ENCODE peak calls at places on chromosomes 5 and 9, in five cellular contexts. D is H1, O is neuronal stem cell, H is trophoblast cell, J is mesenchymal stem cell. F is an unnamed sample.

GRCh38 chr5:177491429-177491945 is 5.9 kb downstream of the PDLIM7 start:
- DNase-seq in O (peak), H (peak), D (no peak), J (peak), F (peak)

GRCh38 chr9:126162611-126163381 is 163.8 kb upstream of the MVB12B start:
- DNase-seq in H (no peak), O (no peak), D (no peak), J (no peak), F (no peak)

GRCh38 chr9:135850737-135851136 is 56.6 kb downstream of the CAMSAP1 start:
- DNase-seq in H (peak), J (no peak), O (no peak), D (no peak), F (no peak)

GRCh38 chr9:122806661-122807060 is 6.7 kb downstream of the OR1K1 start:
- DNase-seq in O (no peak), J (no peak), H (peak), D (no peak), F (no peak)

GRCh38 chr5:139482050-139482889 is at the start of gene STING1:
- DNase-seq in H (peak), J (peak), D (no peak), O (no peak), F (no peak)

GRCh38 chr5:94433393-94434149 is 184.8 kb downstream of the KIAA0825 start:
- DNase-seq in O (no peak), H (peak), D (no peak), J (peak), F (no peak)

GRCh38 chr9:114433720-114434255 is 46.0 kb upstream of the AKNA start:
- DNase-seq in D (no peak), H (no peak), J (no peak), O (no peak), F (no peak)

GRCh38 chr5:79235222-79235577 is 731 bp upstream of the JMY start:
- DNase-seq in O (no peak), D (no peak), H (peak), J (peak), F (no peak)

GRCh38 chr5:2752059-2752874 is 790 bp upstream of the IRX2 start:
- DNase-seq in O (no peak), J (no peak), D (no peak), H (peak), F (peak)

GRCh38 chr5:79694652-79695051 is 5.0 kb downstream of the CMYA5 start:
- DNase-seq in O (no peak), J (no peak), H (peak), D (no peak), F (no peak)

GRCh38 chr5:74641014-74641777 is 668 bp upstream of the ENC1 start:
- DNase-seq in J (peak), H (peak), O (peak), D (no peak), F (peak)

GRCh38 chr5:89071941-89072331 is 189.0 kb upstream of the MEF2C start:
- DNase-seq in J (no peak), D (no peak), O (no peak), H (no peak), F (no peak)

GRCh38 chr9:20683351-20684034 is 566 bp upstream of the FOCAD start:
- DNase-seq in D (no peak), J (peak), O (no peak), H (peak), F (no peak)

GRCh38 chr5:74594172-74595040 is 46.1 kb downstream of the ENC1 start:
- DNase-seq in D (no peak), J (peak), O (no peak), H (peak), F (no peak)

GRCh38 chr5:40406426-40407211 is 273.1 kb upstream of the PTGER4 start:
- DNase-seq in O (no peak), D (no peak), H (no peak), J (peak), F (no peak)

GRCh38 chr9:6355728-6356127 is 27.6 kb downstream of the TPD52L3 start:
- DNase-seq in D (no peak), O (no peak), H (peak), J (peak), F (no peak)

GRCh38 chr9:123562844-123563346 is 206.9 kb downstream of the CRB2 start:
- DNase-seq in H (no peak), O (no peak), D (no peak), J (peak), F (no peak)

GRCh38 chr5:90119531-90119940 is 290.0 kb downstream of the CETN3 start:
- DNase-seq in D (no peak), H (no peak), O (no peak), J (no peak), F (no peak)

GRCh38 chr9:123434619-123435240 is 78.7 kb downstream of the CRB2 start:
- DNase-seq in O (no peak), D (peak), H (no peak), J (peak), F (peak)

GRCh38 chr9:136019681-136020060 is 58.5 kb upstream of the UBAC1 start:
- DNase-seq in O (no peak), H (no peak), J (no peak), D (no peak), F (no peak)

GRCh38 chr5:139765409-139766217 is 30.0 kb upstream of the PSD2 start:
- DNase-seq in H (peak), O (peak), J (peak), D (no peak), F (peak)

GRCh38 chr5:57772512-57772911 is 289.9 kb upstream of the ACTBL2 start:
- DNase-seq in D (no peak), O (no peak), J (no peak), H (no peak), F (no peak)

GRCh38 chr9:72129271-72130156 is 19.7 kb upstream of the GDA start:
- DNase-seq in D (no peak), H (no peak), J (no peak), O (no peak), F (no peak)

GRCh38 chr5:1494780-1495524 is 28.8 kb downstream of the LPCAT1 start:
- DNase-seq in D (no peak), H (peak), O (no peak), J (no peak), F (no peak)

GRCh38 chr5:154309361-154309725 is 118.8 kb downstream of the GALNT10 start:
- DNase-seq in J (peak), D (no peak), H (peak), O (no peak), F (no peak)

GRCh38 chr5:8869932-8870331 is 675.9 kb downstream of the SEMA5A start:
- DNase-seq in H (no peak), D (no peak), J (no peak), O (no peak), F (no peak)

GRCh38 chr5:80711938-80712337 is 57.2 kb upstream of the DHFR start:
- DNase-seq in H (peak), D (no peak), J (peak), O (peak), F (peak)

GRCh38 chr9:36764364-36765076 is 191.8 kb downstream of the MELK start:
- DNase-seq in O (no peak), J (no peak), H (no peak), D (no peak), F (no peak)

GRCh38 chr5:98638701-98639100 is 134.8 kb upstream of the RGMB start:
- DNase-seq in H (no peak), D (no peak), J (peak), O (no peak), F (no peak)

GRCh38 chr5:142175461-142176142 is 67.0 kb downstream of the NDFIP1 start:
- DNase-seq in H (no peak), J (no peak), O (no peak), D (no peak), F (no peak)

GRCh38 chr9:4490705-4491620 is 695 bp downstream of the SLC1A1 start:
- DNase-seq in J (peak), H (no peak), D (no peak), O (no peak), F (no peak)

GRCh38 chr5:96434201-96434645 is 1.2 kb upstream of the PCSK1 start:
- DNase-seq in J (peak), H (peak), O (peak), D (no peak), F (peak)

DNA sequence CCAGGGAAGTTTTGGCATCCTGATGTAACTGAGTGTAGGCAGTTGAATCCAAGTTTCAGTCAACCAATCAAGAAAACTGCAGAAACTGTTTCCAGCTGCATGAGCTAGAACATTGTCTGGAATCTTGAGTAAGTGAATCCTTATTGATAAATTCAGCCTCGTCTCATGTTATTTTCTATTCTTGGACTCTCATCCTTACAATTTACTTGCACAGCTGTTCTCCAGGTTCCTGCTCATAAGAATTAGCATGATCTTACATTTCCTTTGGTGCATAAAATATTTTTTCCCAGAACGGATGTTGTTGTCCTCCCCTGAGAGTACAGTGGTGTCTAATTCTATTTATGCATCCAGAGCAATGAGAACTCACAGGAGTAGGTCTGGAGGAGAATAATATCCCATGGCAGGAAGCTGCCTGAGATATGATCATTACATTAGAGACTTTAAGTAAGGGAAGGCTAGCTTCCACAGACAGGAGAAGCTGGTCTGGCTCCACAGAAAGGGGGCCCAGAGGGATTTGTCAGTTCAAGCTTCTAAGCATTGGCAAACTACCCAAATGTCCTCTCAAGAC is 178.4 kb upstream of the MAST4 start:
- DNase-seq in H (no peak), D (no peak), O (no peak), J (no peak), F (no peak)
- H2BK12ac ChIP-seq in H (no peak), D (no peak), O (no peak), J (no peak), F (no peak)

GRCh38 chr9:95447660-95448420 is 68.9 kb downstream of the PTCH1 start:
- DNase-seq in D (no peak), O (no peak), J (no peak), H (no peak), F (peak)
- H3K18ac ChIP-seq in D (no peak), O (peak), J (peak), H (peak), F (no peak)

GRCh38 chr5:52799358-52799982 is 11.8 kb downstream of the ITGA1 start:
- DNase-seq in O (peak), D (peak), J (peak), H (peak), F (peak)

GRCh38 chr5:52798952-52799351 is 11.2 kb downstream of the ITGA1 start:
- DNase-seq in D (no peak), H (no peak), O (no peak), J (no peak), F (no peak)

GRCh38 chr5:52801329-52801728 is 13.6 kb downstream of the ITGA1 start:
- DNase-seq in D (no peak), J (peak), H (peak), O (peak), F (no peak)

GRCh38 chr5:52800394-52801213 is 12.9 kb downstream of the ITGA1 start:
- DNase-seq in H (peak), D (no peak), J (peak), O (no peak), F (peak)

DNA sequence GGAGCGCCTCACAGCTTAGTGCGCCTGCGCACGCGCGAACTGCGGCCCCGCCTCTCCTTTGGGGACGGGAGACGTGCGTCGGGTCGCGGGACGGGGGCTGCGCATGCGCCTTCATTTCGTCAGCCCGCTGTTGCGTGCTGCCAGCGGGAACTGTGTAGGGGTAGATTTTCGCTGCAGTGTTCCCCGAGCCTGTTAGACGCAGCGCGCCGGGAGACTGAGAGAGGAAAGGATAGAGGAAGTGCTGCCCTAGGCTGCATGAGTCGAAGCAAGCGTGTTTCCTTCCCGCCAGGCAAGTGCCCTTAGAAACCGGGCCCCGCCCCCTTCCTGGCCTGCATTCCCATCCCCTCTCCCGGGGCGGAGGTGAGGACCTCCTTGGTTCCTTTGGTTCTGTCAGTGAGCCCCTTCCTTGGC is 12.3 kb downstream of the ITGA1 start:
- DNase-seq in D (peak), J (peak), H (peak), O (peak), F (peak)
- H2BK12ac ChIP-seq in D (peak), J (peak), H (no peak), O (peak), F (no peak)

DNA sequence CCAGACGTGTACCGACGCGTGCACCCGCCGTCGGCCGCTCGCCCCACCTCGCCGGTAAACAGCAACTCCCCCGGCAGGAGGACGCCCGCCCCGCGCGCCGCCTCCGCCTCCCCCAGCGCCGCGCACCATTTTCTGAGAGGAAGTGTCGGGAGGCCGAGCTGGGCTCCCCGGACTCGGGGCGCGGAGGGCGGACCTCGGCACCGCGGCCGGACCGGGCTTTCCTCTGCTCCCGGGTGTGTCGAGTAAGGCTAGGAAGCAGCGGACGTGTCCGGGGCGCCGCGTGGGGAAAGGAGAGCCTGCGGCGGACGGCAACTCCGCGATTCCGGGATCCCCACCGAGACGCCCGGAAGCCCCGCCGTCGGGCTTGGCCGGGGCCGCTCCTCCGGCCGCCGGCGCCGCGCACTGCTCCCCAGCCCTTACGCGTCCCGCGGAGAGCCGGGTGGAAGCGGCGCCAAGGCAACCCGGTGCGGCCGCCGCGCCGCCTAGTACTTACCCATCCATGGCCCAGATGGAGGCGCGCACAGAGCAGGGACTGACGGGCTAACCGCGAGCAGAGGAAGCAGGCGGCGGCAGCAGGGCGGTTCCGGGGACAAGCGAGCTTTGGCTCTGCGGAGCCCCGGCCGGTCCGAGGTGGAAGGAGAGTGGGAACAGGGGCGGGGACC is at the start of gene PTBP3:
- DNase-seq in J (peak), H (peak), D (no peak), O (peak), F (peak)
- H3K18ac ChIP-seq in J (peak), H (peak), D (peak), O (peak), F (peak)

DNA sequence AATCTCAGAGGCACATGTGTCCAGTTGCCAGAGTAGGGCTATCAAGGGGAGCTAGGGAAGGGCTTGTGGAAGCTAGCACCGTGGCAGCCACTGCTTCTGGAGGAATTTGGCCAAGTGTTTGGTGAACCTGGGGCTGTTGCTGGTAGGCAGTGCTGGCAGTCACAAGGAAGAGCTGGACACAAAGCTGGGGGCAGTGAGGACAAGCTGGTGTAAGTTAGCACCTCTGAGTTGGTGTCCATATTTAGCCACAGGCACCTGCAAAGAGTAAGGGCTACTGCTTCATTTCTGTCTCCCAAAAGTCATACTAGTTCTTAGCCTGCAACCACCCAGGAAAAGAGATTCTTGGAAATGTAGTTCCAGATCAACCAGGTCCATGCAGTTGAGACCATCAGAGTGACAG is 359.4 kb downstream of the CSNK1G3 start:
- DNase-seq in O (no peak), H (no peak), J (no peak), D (no peak), F (no peak)
- H2BK12ac ChIP-seq in O (peak), H (no peak), J (peak), D (peak), F (no peak)

DNA sequence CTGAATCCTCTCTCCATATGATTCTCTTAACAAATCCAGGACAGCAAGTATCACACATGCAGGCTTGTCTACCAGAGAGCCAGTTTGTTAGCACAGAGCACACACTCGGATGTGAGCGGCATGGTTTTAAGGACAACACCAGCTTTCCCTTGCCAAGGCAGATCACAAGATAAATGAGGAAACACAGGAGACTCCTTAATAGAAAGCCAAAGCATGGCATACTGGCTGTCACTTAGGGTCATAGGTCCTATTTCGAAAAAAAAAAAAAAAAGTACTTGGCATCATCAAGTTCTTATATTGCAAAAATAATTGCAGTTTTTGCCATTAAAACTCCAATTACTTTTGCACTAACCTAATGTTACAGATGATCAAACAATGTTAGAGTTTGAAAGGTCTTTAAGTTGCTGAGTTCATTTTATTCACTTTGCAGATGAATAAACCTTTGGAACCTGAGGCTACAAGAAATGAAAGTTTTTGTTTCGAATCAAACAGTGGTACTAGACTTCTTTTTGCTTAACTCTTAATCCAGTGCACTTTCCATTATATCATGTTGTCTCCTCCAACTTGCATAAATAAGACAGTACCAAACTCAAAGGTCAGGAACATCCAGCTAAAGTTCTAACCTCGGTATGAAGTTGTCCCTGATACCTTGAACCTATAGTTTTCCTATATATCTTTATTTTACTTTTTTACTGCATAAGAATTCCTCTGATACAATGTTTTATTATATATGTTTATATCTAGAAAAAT is 138.5 kb downstream of the MPDZ start:
- DNase-seq in J (peak), D (no peak), H (no peak), O (no peak), F (no peak)
- H3K18ac ChIP-seq in J (no peak), D (no peak), H (no peak), O (no peak), F (no peak)

GRCh38 chr9:107142430-107142829 is 140.6 kb upstream of the RAD23B start:
- DNase-seq in J (no peak), O (no peak), H (peak), D (no peak), F (no peak)
- H2BK12ac ChIP-seq in J (no peak), O (no peak), H (no peak), D (no peak), F (no peak)

GRCh38 chr5:150299571-150300327 is 3.0 kb downstream of the ARSI start:
- DNase-seq in J (no peak), O (no peak), D (no peak), H (peak), F (no peak)
- H3K18ac ChIP-seq in J (peak), O (no peak), D (no peak), H (no peak), F (no peak)

F was measured in H9.